ENCODE peak calls at places on chromosomes 3 and 15, in six cellular contexts. One of them, this sample, is unnamed.

GRCh38 chr3:15205934-15206661 is at the start of gene CAPN7:
- DNase-seq in H9: peak
- DNase-seq in neuronal stem cell: peak
- DNase-seq in mesenchymal stem cell: peak
- DNase-seq in trophoblast cell: peak
- DNase-seq in IMR-90: peak
- DNase-seq in this sample: peak

GRCh38 chr3:152405915-152406802 is 137.4 kb downstream of the MBNL1 start:
- DNase-seq in H9: no peak
- DNase-seq in neuronal stem cell: no peak
- DNase-seq in mesenchymal stem cell: peak
- DNase-seq in trophoblast cell: no peak
- DNase-seq in IMR-90: peak
- DNase-seq in this sample: no peak

GRCh38 chr3:174126990-174127758 is 729.6 kb downstream of the NLGN1 start:
- DNase-seq in H9: no peak
- DNase-seq in neuronal stem cell: no peak
- DNase-seq in mesenchymal stem cell: peak
- DNase-seq in trophoblast cell: peak
- DNase-seq in IMR-90: peak
- DNase-seq in this sample: peak

GRCh38 chr3:49533786-49534519 is 20.3 kb upstream of the BSN start:
- DNase-seq in H9: no peak
- DNase-seq in neuronal stem cell: no peak
- DNase-seq in mesenchymal stem cell: no peak
- DNase-seq in trophoblast cell: no peak
- DNase-seq in IMR-90: no peak
- DNase-seq in this sample: no peak

GRCh38 chr3:129429597-129429996 is 1.2 kb upstream of the EFCAB12 start:
- DNase-seq in H9: peak
- DNase-seq in neuronal stem cell: no peak
- DNase-seq in mesenchymal stem cell: no peak
- DNase-seq in trophoblast cell: no peak
- DNase-seq in IMR-90: no peak
- DNase-seq in this sample: peak

GRCh38 chr3:64166584-64167155 is 58.6 kb downstream of the PRICKLE2 start:
- DNase-seq in H9: peak
- DNase-seq in neuronal stem cell: peak
- DNase-seq in mesenchymal stem cell: no peak
- DNase-seq in trophoblast cell: peak
- DNase-seq in IMR-90: no peak
- DNase-seq in this sample: peak

GRCh38 chr3:98136631-98137030 is 6.1 kb downstream of the OR5H1 start:
- DNase-seq in H9: no peak
- DNase-seq in neuronal stem cell: no peak
- DNase-seq in mesenchymal stem cell: no peak
- DNase-seq in trophoblast cell: peak
- DNase-seq in IMR-90: no peak
- DNase-seq in this sample: no peak

GRCh38 chr3:124995460-124995994 is 60.3 kb downstream of the HEG1 start:
- DNase-seq in H9: peak
- DNase-seq in neuronal stem cell: peak
- DNase-seq in mesenchymal stem cell: peak
- DNase-seq in trophoblast cell: peak
- DNase-seq in IMR-90: peak
- DNase-seq in this sample: peak

GRCh38 chr3:195693428-195694216 is 27.2 kb upstream of the MUC20 start:
- DNase-seq in H9: peak
- DNase-seq in neuronal stem cell: no peak
- DNase-seq in mesenchymal stem cell: no peak
- DNase-seq in trophoblast cell: no peak
- DNase-seq in IMR-90: no peak
- DNase-seq in this sample: no peak

GRCh38 chr3:118476885-118477618 is 557.6 kb downstream of the IGSF11 start:
- DNase-seq in H9: no peak
- DNase-seq in neuronal stem cell: no peak
- DNase-seq in mesenchymal stem cell: no peak
- DNase-seq in trophoblast cell: no peak
- DNase-seq in IMR-90: no peak
- DNase-seq in this sample: no peak
- H2BK5ac ChIP-seq in H9: no peak
- H2BK5ac ChIP-seq in neuronal stem cell: no peak
- H2BK5ac ChIP-seq in mesenchymal stem cell: no peak
- H2BK5ac ChIP-seq in trophoblast cell: no peak
- H2BK5ac ChIP-seq in IMR-90: no peak
- H2BK5ac ChIP-seq in this sample: no peak

GRCh38 chr3:36901588-36901987 is 43.3 kb downstream of the TRANK1 start:
- DNase-seq in H9: no peak
- DNase-seq in neuronal stem cell: no peak
- DNase-seq in mesenchymal stem cell: no peak
- DNase-seq in trophoblast cell: no peak
- DNase-seq in IMR-90: no peak
- DNase-seq in this sample: no peak
- H3K4me2 ChIP-seq in H9: no peak
- H3K4me2 ChIP-seq in neuronal stem cell: no peak
- H3K4me2 ChIP-seq in mesenchymal stem cell: no peak
- H3K4me2 ChIP-seq in trophoblast cell: no peak
- H3K4me2 ChIP-seq in IMR-90: no peak
- H3K4me2 ChIP-seq in this sample: no peak

DNA sequence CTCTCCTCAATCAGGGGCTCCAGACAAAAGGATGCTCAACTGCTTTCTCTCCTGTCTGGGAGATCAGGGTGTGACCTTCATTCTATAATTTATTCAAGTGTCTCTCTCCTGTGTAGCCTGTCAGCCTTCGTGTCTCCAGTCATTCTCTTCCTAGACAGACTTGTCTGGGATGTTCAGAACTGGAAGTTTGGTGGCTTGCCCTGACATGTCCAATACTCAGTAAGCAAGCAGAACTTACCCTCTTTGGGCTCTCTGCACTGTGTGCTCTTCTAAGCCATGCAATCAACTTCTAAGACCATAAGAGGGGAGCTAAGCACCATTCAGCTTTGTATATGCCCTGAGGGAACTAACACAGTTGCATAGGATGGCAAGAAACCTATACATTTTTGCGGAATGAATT is 14.1 kb downstream of the ACKR2 start:
- DNase-seq in H9: no peak
- DNase-seq in neuronal stem cell: no peak
- DNase-seq in mesenchymal stem cell: no peak
- DNase-seq in trophoblast cell: no peak
- DNase-seq in IMR-90: peak
- DNase-seq in this sample: no peak
- H2BK5ac ChIP-seq in H9: no peak
- H2BK5ac ChIP-seq in neuronal stem cell: no peak
- H2BK5ac ChIP-seq in mesenchymal stem cell: no peak
- H2BK5ac ChIP-seq in trophoblast cell: no peak
- H2BK5ac ChIP-seq in IMR-90: peak
- H2BK5ac ChIP-seq in this sample: no peak

DNA sequence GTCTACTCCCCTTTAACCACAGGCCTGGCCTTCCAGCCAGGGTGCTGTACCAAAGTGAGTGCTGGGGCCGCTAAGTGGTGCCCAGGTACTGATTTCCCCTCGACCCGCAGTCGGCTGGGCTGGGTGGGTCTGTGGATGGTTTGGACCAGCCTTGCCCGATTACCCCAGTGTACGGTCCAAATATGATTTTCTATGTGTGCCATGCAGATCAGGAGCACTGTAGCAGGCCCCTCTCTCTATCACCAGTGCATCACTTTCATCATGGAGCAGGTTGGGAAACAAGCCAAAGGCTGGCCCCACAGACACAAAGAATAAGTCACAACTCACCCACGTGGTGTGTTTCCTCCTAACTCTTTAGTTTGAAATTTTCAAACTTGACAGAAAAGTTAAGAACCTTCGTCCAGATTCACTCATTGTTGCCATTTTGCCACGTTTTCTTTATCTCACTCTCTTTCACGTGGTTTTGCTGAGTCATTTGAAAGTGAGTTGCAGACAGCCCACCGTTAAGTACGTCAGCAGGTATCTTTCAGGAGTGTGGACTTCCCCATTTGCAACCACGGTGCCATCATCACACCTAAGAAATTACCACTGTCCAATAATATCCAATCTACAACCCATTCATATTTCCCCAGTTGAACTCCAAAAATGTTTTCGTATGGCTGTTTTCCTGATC is 37.0 kb downstream of the ZNF710 start:
- DNase-seq in H9: no peak
- DNase-seq in neuronal stem cell: no peak
- DNase-seq in mesenchymal stem cell: peak
- DNase-seq in trophoblast cell: no peak
- DNase-seq in IMR-90: peak
- DNase-seq in this sample: no peak
- H3K4me2 ChIP-seq in H9: no peak
- H3K4me2 ChIP-seq in neuronal stem cell: no peak
- H3K4me2 ChIP-seq in mesenchymal stem cell: no peak
- H3K4me2 ChIP-seq in trophoblast cell: no peak
- H3K4me2 ChIP-seq in IMR-90: peak
- H3K4me2 ChIP-seq in this sample: no peak

GRCh38 chr15:68599153-68599545 is 20.4 kb downstream of the CORO2B start:
- DNase-seq in H9: no peak
- DNase-seq in neuronal stem cell: no peak
- DNase-seq in mesenchymal stem cell: no peak
- DNase-seq in trophoblast cell: no peak
- DNase-seq in IMR-90: no peak
- DNase-seq in this sample: no peak
- H2BK5ac ChIP-seq in H9: no peak
- H2BK5ac ChIP-seq in neuronal stem cell: peak
- H2BK5ac ChIP-seq in mesenchymal stem cell: no peak
- H2BK5ac ChIP-seq in trophoblast cell: no peak
- H2BK5ac ChIP-seq in IMR-90: no peak
- H2BK5ac ChIP-seq in this sample: no peak

GRCh38 chr15:44811347-44811746 is 75.0 kb downstream of the TRIM69 start:
- DNase-seq in H9: no peak
- DNase-seq in neuronal stem cell: no peak
- DNase-seq in mesenchymal stem cell: no peak
- DNase-seq in trophoblast cell: no peak
- DNase-seq in IMR-90: no peak
- DNase-seq in this sample: no peak
- H3K4me2 ChIP-seq in H9: no peak
- H3K4me2 ChIP-seq in neuronal stem cell: no peak
- H3K4me2 ChIP-seq in mesenchymal stem cell: no peak
- H3K4me2 ChIP-seq in trophoblast cell: no peak
- H3K4me2 ChIP-seq in IMR-90: no peak
- H3K4me2 ChIP-seq in this sample: no peak

GRCh38 chr15:98858610-98859023 is 149.0 kb downstream of the PGPEP1L start:
- DNase-seq in H9: no peak
- DNase-seq in neuronal stem cell: no peak
- DNase-seq in mesenchymal stem cell: no peak
- DNase-seq in trophoblast cell: no peak
- DNase-seq in IMR-90: no peak
- DNase-seq in this sample: no peak
- H2BK5ac ChIP-seq in H9: no peak
- H2BK5ac ChIP-seq in neuronal stem cell: no peak
- H2BK5ac ChIP-seq in mesenchymal stem cell: no peak
- H2BK5ac ChIP-seq in trophoblast cell: no peak
- H2BK5ac ChIP-seq in IMR-90: peak
- H2BK5ac ChIP-seq in this sample: no peak

DNA sequence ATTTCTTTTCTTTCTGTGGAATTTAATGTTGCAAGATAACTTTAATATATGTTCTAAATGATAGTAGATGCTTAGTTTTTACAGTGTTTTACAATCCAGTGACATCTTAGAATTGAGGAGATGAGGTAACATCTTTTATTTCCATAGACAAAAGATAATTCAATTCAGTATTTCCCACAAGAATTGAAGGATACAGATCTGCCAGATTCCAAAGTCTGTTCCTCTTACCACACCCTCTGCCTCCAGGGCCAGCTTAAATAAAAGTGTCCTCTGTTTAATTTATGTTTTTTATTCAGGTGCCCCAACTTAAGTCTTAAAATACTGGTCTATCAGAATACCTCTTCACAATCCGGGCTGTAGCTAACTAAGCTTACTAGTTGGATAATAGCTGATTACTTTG is 6.5 kb downstream of the STT3B start:
- DNase-seq in H9: no peak
- DNase-seq in neuronal stem cell: no peak
- DNase-seq in mesenchymal stem cell: no peak
- DNase-seq in trophoblast cell: no peak
- DNase-seq in IMR-90: no peak
- DNase-seq in this sample: no peak
- H3K4me2 ChIP-seq in H9: no peak
- H3K4me2 ChIP-seq in neuronal stem cell: no peak
- H3K4me2 ChIP-seq in mesenchymal stem cell: no peak
- H3K4me2 ChIP-seq in trophoblast cell: no peak
- H3K4me2 ChIP-seq in IMR-90: no peak
- H3K4me2 ChIP-seq in this sample: no peak

This sample was measured in mesendoderm.